ENCODE peak calls at places on chromosomes 13 and 19, in nine cellular contexts. K, W, P, G, D, U, B, L and E are unnamed samples.

GRCh38 chr19:14767466-14767971 is 10.8 kb downstream of the ADGRE2 start:
- DNase-seq in K (no peak), W (no peak), P (no peak), G (no peak), D (no peak), U (no peak), B (no peak), L (no peak), E (no peak)

GRCh38 chr19:20422216-20422615 is 143.4 kb downstream of the ZNF737 start:
- DNase-seq in K (no peak), W (no peak), P (no peak), G (no peak), D (no peak), U (no peak), B (no peak), L (no peak), E (no peak)

GRCh38 chr19:55689366-55690108 is 14.5 kb downstream of the EPN1 start:
- DNase-seq in K (no peak), W (peak), P (no peak), G (no peak), D (peak), U (no peak), B (no peak), L (no peak), E (no peak)

GRCh38 chr13:76533251-76533650 is 353.0 kb downstream of the KCTD12 start:
- DNase-seq in K (no peak), W (no peak), P (no peak), G (no peak), D (no peak), U (no peak), B (no peak), L (peak), E (peak)

GRCh38 chr19:40565355-40565754 is 11.3 kb upstream of the SHKBP1 start:
- DNase-seq in K (no peak), W (no peak), P (no peak), G (no peak), D (no peak), U (no peak), B (no peak), L (no peak), E (no peak)

GRCh38 chr19:16062789-16063188 is 13.5 kb upstream of the TPM4 start:
- DNase-seq in K (peak), W (no peak), P (no peak), G (peak), D (no peak), U (no peak), B (peak), L (no peak), E (peak)

GRCh38 chr13:79749985-79750551 is 269.1 kb downstream of the NDFIP2 start:
- DNase-seq in K (no peak), W (no peak), P (no peak), G (peak), D (peak), U (peak), B (no peak), L (peak), E (peak)

GRCh38 chr13:78060966-78061365 is 142.3 kb upstream of the EDNRB start:
- DNase-seq in K (no peak), W (no peak), P (no peak), G (no peak), D (no peak), U (no peak), B (no peak), L (no peak), E (peak)

GRCh38 chr19:2340496-2341246 is 12.2 kb downstream of the SPPL2B start:
- DNase-seq in K (no peak), W (no peak), P (no peak), G (no peak), D (no peak), U (no peak), B (no peak), L (no peak), E (no peak)

GRCh38 chr19:57559008-57559403 is 657 bp downstream of the ZNF550 start:
- DNase-seq in K (peak), W (no peak), P (no peak), G (peak), D (peak), U (peak), B (peak), L (peak), E (peak)

GRCh38 chr19:369256-369655 is 24.7 kb upstream of the MIER2 start:
- DNase-seq in K (no peak), W (no peak), P (no peak), G (peak), D (no peak), U (no peak), B (no peak), L (no peak), E (no peak)

GRCh38 chr19:18543814-18544475 is 572 bp upstream of the FKBP8 start:
- DNase-seq in K (peak), W (no peak), P (peak), G (peak), D (no peak), U (peak), B (peak), L (peak), E (peak)

GRCh38 chr19:17327654-17328516 is 6.8 kb downstream of the ANO8 start:
- DNase-seq in K (peak), W (no peak), P (peak), G (peak), D (no peak), U (peak), B (peak), L (peak), E (peak)

GRCh38 chr19:17405250-17406038 is at the start of gene BST2:
- DNase-seq in K (peak), W (no peak), P (peak), G (peak), D (peak), U (peak), B (peak), L (no peak), E (peak)

GRCh38 chr13:97600438-97601080 is 166.6 kb downstream of the RAP2A start:
- DNase-seq in K (no peak), W (no peak), P (no peak), G (no peak), D (no peak), U (no peak), B (no peak), L (peak), E (peak)

GRCh38 chr13:30577381-30577780 is 40.3 kb upstream of the USPL1 start:
- DNase-seq in K (peak), W (no peak), P (peak), G (no peak), D (no peak), U (no peak), B (no peak), L (peak), E (peak)

GRCh38 chr13:35198821-35199220 is 256.8 kb downstream of the NBEA start:
- DNase-seq in K (no peak), W (no peak), P (no peak), G (no peak), D (no peak), U (no peak), B (no peak), L (no peak), E (no peak)

GRCh38 chr19:15124572-15125231 is 17.5 kb downstream of the SYDE1 start:
- DNase-seq in K (peak), W (no peak), P (no peak), G (no peak), D (no peak), U (peak), B (no peak), L (no peak), E (peak)

GRCh38 chr13:111480503-111480902 is 160.1 kb downstream of the TEX29 start:
- DNase-seq in K (no peak), W (no peak), P (no peak), G (no peak), D (no peak), U (no peak), B (no peak), L (no peak), E (no peak)

GRCh38 chr19:41802770-41803169 is 6.4 kb downstream of the CEACAM3 start:
- DNase-seq in K (no peak), W (no peak), P (no peak), G (peak), D (no peak), U (no peak), B (peak), L (no peak), E (no peak)

GRCh38 chr19:3455960-3456601 is 24.2 kb downstream of the SMIM24 start:
- DNase-seq in K (no peak), W (no peak), P (no peak), G (no peak), D (no peak), U (no peak), B (no peak), L (no peak), E (no peak)

GRCh38 chr13:79445968-79446645 is 34.8 kb upstream of the NDFIP2 start:
- DNase-seq in K (no peak), W (no peak), P (no peak), G (peak), D (no peak), U (no peak), B (no peak), L (no peak), E (no peak)

GRCh38 chr19:45901912-45902650 is at the start of gene MYPOP:
- DNase-seq in K (no peak), W (no peak), P (no peak), G (peak), D (no peak), U (no peak), B (peak), L (no peak), E (no peak)

GRCh38 chr19:18232540-18233223 is 6.4 kb upstream of the PDE4C start:
- DNase-seq in K (no peak), W (no peak), P (no peak), G (peak), D (no peak), U (no peak), B (no peak), L (no peak), E (peak)

GRCh38 chr13:58680115-58680514 is 1048.6 kb downstream of the PCDH17 start:
- DNase-seq in K (no peak), W (no peak), P (no peak), G (peak), D (no peak), U (no peak), B (no peak), L (no peak), E (no peak)

GRCh38 chr19:57280913-57281425 is 684 bp downstream of the ZNF460 start:
- DNase-seq in K (peak), W (no peak), P (peak), G (no peak), D (no peak), U (no peak), B (peak), L (no peak), E (peak)

GRCh38 chr19:6663236-6664187 is 6.4 kb downstream of the TNFSF14 start:
- DNase-seq in K (peak), W (no peak), P (peak), G (no peak), D (no peak), U (no peak), B (no peak), L (no peak), E (peak)

GRCh38 chr13:27971236-27971645 is 2.1 kb upstream of the CDX2 start:
- DNase-seq in K (no peak), W (no peak), P (no peak), G (peak), D (no peak), U (peak), B (no peak), L (no peak), E (no peak)

GRCh38 chr13:114152831-114153371 is 20.5 kb upstream of the RASA3 start:
- DNase-seq in K (no peak), W (no peak), P (no peak), G (peak), D (no peak), U (no peak), B (no peak), L (no peak), E (no peak)